ENCODE peak calls at places on chromosomes 7 and 10, in four cellular contexts. G is psoas muscle, Y is left lung, X is body of pancreas. R is an unnamed sample. For H3K9me3 and H3K4me1, the result is how much of the 10 kb centered on the place peaks cover.

GRCh38 chr7:51802698-51803097 is 486.1 kb upstream of the COBL start:
- DNase-seq in G (no peak), Y (no peak), X (no peak), R (no peak)

GRCh38 chr7:31550432-31550831 is 36.5 kb downstream of the ITPRID1 start:
- DNase-seq in G (no peak), Y (no peak), X (peak), R (no peak)

GRCh38 chr7:126041472-126041871 is 1111.8 kb upstream of the POT1 start:
- DNase-seq in G (no peak), Y (peak), X (no peak), R (no peak)

GRCh38 chr7:33059635-33060034 is 2.9 kb downstream of the NT5C3A start:
- DNase-seq in G (no peak), Y (no peak), X (no peak), R (no peak)

GRCh38 chr10:118953999-118954398 is 75.5 kb upstream of the NANOS1 start:
- DNase-seq in G (no peak), Y (no peak), X (no peak), R (no peak)

GRCh38 chr10:13684813-13685511 is 98.2 kb downstream of the PRPF18 start:
- DNase-seq in G (no peak), Y (no peak), X (no peak), R (no peak)

GRCh38 chr10:133159950-133160812 is at the start of gene KNDC1:
- DNase-seq in G (no peak), Y (peak), X (no peak), R (no peak)

GRCh38 chr7:29197916-29198315 is 3.3 kb downstream of the CHN2 start:
- DNase-seq in G (no peak), Y (no peak), X (no peak), R (no peak)

GRCh38 chr10:44997105-44997748 is 3.5 kb upstream of the ZNF22 start:
- DNase-seq in G (no peak), Y (no peak), X (no peak), R (no peak)

GRCh38 chr7:159056722-159057121 is 87.9 kb downstream of the VIPR2 start:
- DNase-seq in G (no peak), Y (no peak), X (no peak), R (no peak)

GRCh38 chr7:121192834-121193233 is 136.0 kb upstream of the WNT16 start:
- DNase-seq in G (no peak), Y (no peak), X (no peak), R (no peak)

GRCh38 chr10:17227367-17228080 is 517 bp upstream of the VIM start:
- DNase-seq in G (no peak), Y (no peak), X (no peak), R (no peak)

GRCh38 chr10:5506751-5507648 is 7.6 kb upstream of the CALML5 start:
- DNase-seq in G (peak), Y (no peak), X (no peak), R (no peak)

GRCh38 chr7:17029150-17029549 is 147.4 kb upstream of the AGR3 start:
- DNase-seq in G (no peak), Y (no peak), X (no peak), R (no peak)

GRCh38 chr10:73886625-73887024 is 12.3 kb upstream of the CAMK2G start:
- DNase-seq in G (no peak), Y (no peak), X (no peak), R (no peak)

GRCh38 chr7:44587843-44588711 is 6.0 kb upstream of the TMED4 start:
- DNase-seq in G (no peak), Y (no peak), X (peak), R (no peak)

GRCh38 chr7:64807731-64808365 is 13.6 kb downstream of the ZNF138 start:
- DNase-seq in G (no peak), Y (no peak), X (no peak), R (no peak)

GRCh38 chr7:73487486-73487885 is 34.6 kb downstream of the BAZ1B start:
- DNase-seq in G (no peak), Y (no peak), X (no peak), R (no peak)

GRCh38 chr7:157686285-157686894 is 349.6 kb downstream of the DNAJB6 start:
- DNase-seq in G (no peak), Y (no peak), X (no peak), R (no peak)

GRCh38 chr7:126803060-126803665 is 449.6 kb downstream of the GRM8 start:
- DNase-seq in G (no peak), Y (no peak), X (peak), R (no peak)

GRCh38 chr7:21903074-21903786 is 42.5 kb downstream of the CDCA7L start:
- DNase-seq in G (no peak), Y (no peak), X (no peak), R (no peak)

GRCh38 chr7:37916673-37917660 is at the start of gene SFRP4:
- DNase-seq in G (peak), Y (peak), X (peak), R (peak)

GRCh38 chr7:108291791-108292440 is 161.8 kb upstream of the LAMB4 start:
- DNase-seq in G (no peak), Y (no peak), X (no peak), R (no peak)

GRCh38 chr10:122140941-122141623 is 130.0 kb upstream of the BTBD16 start:
- DNase-seq in G (peak), Y (peak), X (peak), R (peak)

GRCh38 chr7:41711283-41712064 is 8.6 kb upstream of the INHBA start:
- DNase-seq in G (no peak), Y (no peak), X (peak), R (no peak)

GRCh38 chr10:119545310-119545709 is 2.8 kb upstream of the RGS10 start:
- DNase-seq in G (no peak), Y (no peak), X (no peak), R (no peak)

GRCh38 chr10:70324341-70324861 is 40.6 kb upstream of the NPFFR1 start:
- DNase-seq in G (peak), Y (no peak), X (no peak), R (no peak)

GRCh38 chr10:73576178-73576889 is 14.8 kb downstream of the USP54 start:
- DNase-seq in G (no peak), Y (no peak), X (peak), R (no peak)

GRCh38 chr7:135763261-135763660 is 14.6 kb upstream of the FAM180A start:
- DNase-seq in G (no peak), Y (no peak), X (no peak), R (no peak)

GRCh38 chr7:108570146-108570755 is 577 bp downstream of the DNAJB9 start:
- DNase-seq in G (peak), Y (no peak), X (peak), R (peak)

GRCh38 chr7:151003572-151003971 is 12.8 kb downstream of the NOS3 start:
- DNase-seq in G (no peak), Y (peak), X (no peak), R (no peak)

GRCh38 chr10:72356115-72356514 is 1.4 kb upstream of the DNAJB12 start:
- DNase-seq in G (no peak), Y (no peak), X (no peak), R (no peak)

GRCh38 chr7:2606539-2606936 is 25.2 kb upstream of the TTYH3 start:
- DNase-seq in G (no peak), Y (no peak), X (no peak), R (peak)

GRCh38 chr10:71975891-71976725 is 11.9 kb downstream of the CHST3 start:
- DNase-seq in G (peak), Y (no peak), X (no peak), R (no peak)

GRCh38 chr7:69598081-69598486 is at the start of gene AUTS2:
- DNase-seq in G (peak), Y (peak), X (peak), R (peak)

GRCh38 chr10:78526347-78526746 is 492.7 kb downstream of the RPS24 start:
- DNase-seq in G (no peak), Y (no peak), X (no peak), R (no peak)
- H3K9me3 ChIP-seq in G (under half), Y (under half), X (under half), R (under half)

GRCh38 chr7:30474485-30474884 is 4.1 kb downstream of the NOD1 start:
- DNase-seq in G (no peak), Y (no peak), X (no peak), R (no peak)

GRCh38 chr7:30472081-30472770 is 6.4 kb downstream of the NOD1 start:
- DNase-seq in G (no peak), Y (no peak), X (no peak), R (no peak)

GRCh38 chr7:30472771-30473392 is 5.7 kb downstream of the NOD1 start:
- DNase-seq in G (no peak), Y (no peak), X (no peak), R (no peak)

GRCh38 chr7:30473903-30474302 is 4.7 kb downstream of the NOD1 start:
- DNase-seq in G (no peak), Y (no peak), X (no peak), R (no peak)

DNA sequence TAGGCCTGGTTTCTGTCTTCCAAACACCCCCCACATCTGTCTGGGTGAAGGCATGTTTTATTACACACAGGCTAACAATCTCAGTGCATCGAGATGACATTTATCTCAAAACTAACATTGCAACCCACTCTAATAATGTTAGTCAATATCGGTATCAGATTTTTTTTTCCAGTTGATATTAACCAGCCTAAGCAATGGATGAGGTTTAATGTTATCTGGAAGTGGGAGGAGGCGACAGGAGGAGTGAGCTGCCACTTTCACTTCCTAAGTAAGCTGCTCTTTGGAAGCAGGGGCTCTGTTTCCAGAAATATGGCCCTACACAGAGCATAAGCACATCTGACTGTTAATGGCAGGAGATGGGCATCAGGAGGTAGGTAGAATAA is 5.2 kb downstream of the NOD1 start:
- DNase-seq in G (no peak), Y (no peak), X (no peak), R (no peak)
- H3K4me1 ChIP-seq in G (under half), Y (half or more), X (half or more), R (half or more)

GRCh38 chr10:79137404-79137803 is 68.6 kb downstream of the ZMIZ1 start:
- DNase-seq in G (no peak), Y (peak), X (no peak), R (no peak)
- H3K27ac ChIP-seq in G (peak), Y (peak), X (peak), R (peak)

GRCh38 chr7:398888-399287 is 108.9 kb downstream of the FOXL3 start:
- DNase-seq in G (no peak), Y (no peak), X (no peak), R (no peak)
- H3K9me3 ChIP-seq in G (under half), Y (under half), X (under half), R (half or more)

GRCh38 chr7:47538846-47539311 is 43.0 kb downstream of the TNS3 start:
- DNase-seq in G (no peak), Y (peak), X (no peak), R (peak)
- H3K4me1 ChIP-seq in G (under half), Y (under half), X (under half), R (under half)

DNA sequence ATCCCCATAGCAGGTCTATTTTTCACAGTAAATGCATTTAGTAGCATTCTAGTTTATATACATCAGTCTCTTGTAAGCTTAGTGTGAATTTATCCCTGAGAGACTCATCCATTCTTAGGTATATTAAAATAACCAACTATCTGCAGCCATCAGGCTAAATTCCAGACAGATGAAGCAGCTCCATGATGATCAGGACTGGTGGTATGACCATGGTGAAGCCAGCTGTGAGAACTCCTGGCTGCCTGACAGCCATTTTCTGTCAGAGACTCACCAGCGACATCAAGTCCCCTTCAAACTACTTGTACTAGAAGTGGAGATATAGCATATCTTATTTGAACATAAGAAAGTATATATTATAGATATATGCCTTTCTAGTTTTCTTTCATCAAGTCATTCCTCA is 70.3 kb upstream of the GSDME start:
- DNase-seq in G (no peak), Y (no peak), X (no peak), R (no peak)
- H3K27ac ChIP-seq in G (no peak), Y (no peak), X (no peak), R (no peak)

GRCh38 chr10:42596196-42596595 is 42.2 kb downstream of the ZNF33B start:
- DNase-seq in G (no peak), Y (no peak), X (no peak), R (no peak)
- H3K9me3 ChIP-seq in G (under half), Y (half or more), X (under half), R (half or more)

GRCh38 chr10:104333037-104333727 is 5.1 kb downstream of the ITPRIP start:
- DNase-seq in G (no peak), Y (peak), X (no peak), R (no peak)
- H3K4me1 ChIP-seq in G (half or more), Y (half or more), X (half or more), R (half or more)

DNA sequence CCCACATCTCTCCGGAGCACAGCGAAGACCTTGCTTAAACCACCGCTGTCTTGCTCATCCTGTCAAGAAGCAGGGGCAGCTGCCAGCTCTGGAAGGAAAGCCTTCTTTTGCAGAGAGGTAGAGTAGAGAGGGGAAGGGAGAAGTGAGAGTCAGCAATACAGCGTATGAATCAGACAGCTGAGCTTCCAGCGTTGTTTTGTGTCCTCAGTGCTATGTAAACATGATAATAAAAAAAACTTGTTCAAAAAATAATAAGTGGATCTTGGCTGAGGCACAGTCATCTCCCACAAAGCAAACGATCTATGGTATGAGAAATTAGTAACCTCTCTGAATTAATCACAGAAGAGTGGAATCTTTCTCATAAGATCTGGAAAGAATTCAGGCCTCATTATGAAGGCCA is 29.7 kb downstream of the CHST15 start:
- DNase-seq in G (no peak), Y (no peak), X (no peak), R (no peak)
- H3K27ac ChIP-seq in G (no peak), Y (peak), X (peak), R (no peak)